ENCODE peak calls at places on chromosomes 5 and 9, in eight cellular contexts. One of them, this sample, is unnamed.

GRCh38 chr5:1633605-1634336 is 110.0 kb upstream of the LPCAT1 start:
- DNase-seq in RWPE1: peak; percentile 59
- DNase-seq in cardiac muscle cell: peak; percentile 77
- DNase-seq in psoas muscle: peak; percentile 87
- DNase-seq in brain microvascular endothelial cell: peak; percentile 8
- DNase-seq in aorta: peak; percentile 93
- DNase-seq in CD4-positive, CD25-positive, alpha-beta regulatory T cell: peak; percentile 49
- DNase-seq in ovary: peak; percentile 89
- DNase-seq in this sample: peak; percentile 87

GRCh38 chr9:20980713-20981481 is 50.5 kb downstream of the HACD4 start:
- DNase-seq in RWPE1: no peak
- DNase-seq in cardiac muscle cell: peak; percentile 43
- DNase-seq in psoas muscle: no peak
- DNase-seq in brain microvascular endothelial cell: peak; percentile 54
- DNase-seq in aorta: no peak
- DNase-seq in CD4-positive, CD25-positive, alpha-beta regulatory T cell: no peak
- DNase-seq in ovary: no peak
- DNase-seq in this sample: no peak

GRCh38 chr9:84368593-84368992 is 28.0 kb upstream of the SLC28A3 start:
- DNase-seq in RWPE1: no peak
- DNase-seq in cardiac muscle cell: peak; percentile 18
- DNase-seq in psoas muscle: no peak
- DNase-seq in brain microvascular endothelial cell: no peak
- DNase-seq in aorta: no peak
- DNase-seq in CD4-positive, CD25-positive, alpha-beta regulatory T cell: no peak
- DNase-seq in ovary: no peak
- DNase-seq in this sample: no peak

GRCh38 chr9:126773004-126773607 is 31.7 kb upstream of the ZBTB43 start:
- DNase-seq in RWPE1: no peak
- DNase-seq in cardiac muscle cell: peak; percentile 30
- DNase-seq in psoas muscle: no peak
- DNase-seq in brain microvascular endothelial cell: no peak
- DNase-seq in aorta: no peak
- DNase-seq in CD4-positive, CD25-positive, alpha-beta regulatory T cell: no peak
- DNase-seq in ovary: no peak
- DNase-seq in this sample: peak; percentile 40

GRCh38 chr5:80204808-80205614 is 50.8 kb downstream of the SERINC5 start:
- DNase-seq in RWPE1: no peak
- DNase-seq in cardiac muscle cell: peak; percentile 85
- DNase-seq in psoas muscle: no peak
- DNase-seq in brain microvascular endothelial cell: peak; percentile 87
- DNase-seq in aorta: no peak
- DNase-seq in CD4-positive, CD25-positive, alpha-beta regulatory T cell: no peak
- DNase-seq in ovary: peak; percentile 54
- DNase-seq in this sample: no peak

GRCh38 chr5:176173647-176174046 is 64.6 kb upstream of the SIMC1 start:
- DNase-seq in RWPE1: no peak
- DNase-seq in cardiac muscle cell: no peak
- DNase-seq in psoas muscle: no peak
- DNase-seq in brain microvascular endothelial cell: no peak
- DNase-seq in aorta: no peak
- DNase-seq in CD4-positive, CD25-positive, alpha-beta regulatory T cell: no peak
- DNase-seq in ovary: no peak
- DNase-seq in this sample: no peak

GRCh38 chr5:179209359-179210150 is 135.7 kb downstream of the ADAMTS2 start:
- DNase-seq in RWPE1: peak; percentile 17
- DNase-seq in cardiac muscle cell: peak; percentile 60
- DNase-seq in psoas muscle: no peak
- DNase-seq in brain microvascular endothelial cell: peak; percentile 68
- DNase-seq in aorta: no peak
- DNase-seq in CD4-positive, CD25-positive, alpha-beta regulatory T cell: no peak
- DNase-seq in ovary: no peak
- DNase-seq in this sample: no peak

GRCh38 chr9:135463140-135463539 is 16.4 kb upstream of the PPP1R26 start:
- DNase-seq in RWPE1: peak; percentile 86
- DNase-seq in cardiac muscle cell: no peak
- DNase-seq in psoas muscle: no peak
- DNase-seq in brain microvascular endothelial cell: peak; percentile 28
- DNase-seq in aorta: no peak
- DNase-seq in CD4-positive, CD25-positive, alpha-beta regulatory T cell: no peak
- DNase-seq in ovary: no peak
- DNase-seq in this sample: no peak

GRCh38 chr5:149381986-149382338 is 2.9 kb upstream of the IL17B start:
- DNase-seq in RWPE1: peak; percentile 89
- DNase-seq in cardiac muscle cell: peak; percentile 81
- DNase-seq in psoas muscle: peak; percentile 77
- DNase-seq in brain microvascular endothelial cell: peak; percentile 66
- DNase-seq in aorta: peak; percentile 90
- DNase-seq in CD4-positive, CD25-positive, alpha-beta regulatory T cell: peak; percentile 57
- DNase-seq in ovary: peak; percentile 91
- DNase-seq in this sample: peak; percentile 63

GRCh38 chr5:149380466-149381121 is 1.5 kb upstream of the IL17B start:
- DNase-seq in RWPE1: no peak
- DNase-seq in cardiac muscle cell: no peak
- DNase-seq in psoas muscle: no peak
- DNase-seq in brain microvascular endothelial cell: no peak
- DNase-seq in aorta: peak; percentile 88
- DNase-seq in CD4-positive, CD25-positive, alpha-beta regulatory T cell: no peak
- DNase-seq in ovary: peak; percentile 68
- DNase-seq in this sample: no peak

GRCh38 chr5:149382517-149383220 is 3.6 kb upstream of the IL17B start:
- DNase-seq in RWPE1: no peak
- DNase-seq in cardiac muscle cell: no peak
- DNase-seq in psoas muscle: no peak
- DNase-seq in brain microvascular endothelial cell: no peak
- DNase-seq in aorta: no peak
- DNase-seq in CD4-positive, CD25-positive, alpha-beta regulatory T cell: no peak
- DNase-seq in ovary: peak; percentile 61
- DNase-seq in this sample: no peak

GRCh38 chr5:149379807-149380374 is 799 bp upstream of the IL17B start:
- DNase-seq in RWPE1: no peak
- DNase-seq in cardiac muscle cell: no peak
- DNase-seq in psoas muscle: no peak
- DNase-seq in brain microvascular endothelial cell: no peak
- DNase-seq in aorta: no peak
- DNase-seq in CD4-positive, CD25-positive, alpha-beta regulatory T cell: no peak
- DNase-seq in ovary: no peak
- DNase-seq in this sample: no peak

DNA sequence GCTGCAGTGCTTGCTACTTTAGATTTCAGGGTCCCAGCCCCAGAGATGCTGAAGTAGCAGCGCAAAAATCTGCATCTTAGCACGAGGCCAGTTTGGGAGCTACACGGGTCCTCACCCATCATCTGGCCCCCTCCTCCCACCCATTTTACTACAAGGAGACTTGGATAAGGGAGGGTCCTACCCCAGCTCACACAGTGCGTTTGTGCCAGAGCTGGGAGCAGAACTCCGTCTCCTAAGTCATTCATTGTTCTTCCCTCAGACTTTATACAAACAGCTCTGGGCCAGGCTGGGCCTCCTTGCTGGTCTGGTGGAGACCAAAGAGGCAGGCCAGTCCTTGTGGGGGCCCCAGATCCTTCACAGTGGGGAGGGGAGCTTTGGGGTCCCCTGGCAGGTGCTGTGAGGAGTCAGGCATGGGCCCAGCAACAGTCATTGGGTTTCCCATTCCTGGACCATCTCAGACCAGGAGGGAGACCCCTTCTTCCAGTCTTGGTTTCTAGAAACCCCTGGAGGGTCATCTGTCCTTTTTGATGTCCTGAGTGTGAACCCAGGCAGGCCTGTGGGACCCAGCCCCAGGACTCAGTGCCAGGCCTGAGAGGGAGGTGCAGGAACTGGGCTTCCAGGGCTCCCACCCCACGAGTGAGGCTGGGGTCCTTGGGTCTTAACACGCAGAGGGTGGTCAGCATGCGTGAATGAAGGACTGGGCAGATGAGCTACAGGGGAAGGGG is 2.3 kb upstream of the IL17B start:
- DNase-seq in RWPE1: no peak
- DNase-seq in cardiac muscle cell: no peak
- DNase-seq in psoas muscle: no peak
- DNase-seq in brain microvascular endothelial cell: no peak
- DNase-seq in aorta: no peak
- DNase-seq in CD4-positive, CD25-positive, alpha-beta regulatory T cell: no peak
- DNase-seq in ovary: no peak
- DNase-seq in this sample: no peak
- H3K27ac ChIP-seq in RWPE1: peak overlapping the region; percentile 42
- H3K27ac ChIP-seq in cardiac muscle cell: peak overlapping the region; percentile 99
- H3K27ac ChIP-seq in psoas muscle: peak overlapping the region; percentile 38
- H3K27ac ChIP-seq in brain microvascular endothelial cell: no peak overlapping the region
- H3K27ac ChIP-seq in aorta: peak overlapping the region; percentile 100
- H3K27ac ChIP-seq in CD4-positive, CD25-positive, alpha-beta regulatory T cell: no peak overlapping the region
- H3K27ac ChIP-seq in ovary: peak overlapping the region; percentile 13
- H3K27ac ChIP-seq in this sample: no peak overlapping the region

GRCh38 chr5:111364992-111365391 is 140.8 kb downstream of the CAMK4 start:
- DNase-seq in RWPE1: no peak
- DNase-seq in cardiac muscle cell: peak; percentile 44
- DNase-seq in psoas muscle: no peak
- DNase-seq in brain microvascular endothelial cell: peak; percentile 32
- DNase-seq in aorta: no peak
- DNase-seq in CD4-positive, CD25-positive, alpha-beta regulatory T cell: no peak
- DNase-seq in ovary: no peak
- DNase-seq in this sample: no peak

GRCh38 chr5:111372799-111373198 is 139.5 kb downstream of the STARD4 start:
- DNase-seq in RWPE1: no peak
- DNase-seq in cardiac muscle cell: no peak
- DNase-seq in psoas muscle: no peak
- DNase-seq in brain microvascular endothelial cell: no peak
- DNase-seq in aorta: no peak
- DNase-seq in CD4-positive, CD25-positive, alpha-beta regulatory T cell: no peak
- DNase-seq in ovary: no peak
- DNase-seq in this sample: no peak

GRCh38 chr5:111366388-111366787 is 142.2 kb downstream of the CAMK4 start:
- DNase-seq in RWPE1: no peak
- DNase-seq in cardiac muscle cell: no peak
- DNase-seq in psoas muscle: no peak
- DNase-seq in brain microvascular endothelial cell: no peak
- DNase-seq in aorta: no peak
- DNase-seq in CD4-positive, CD25-positive, alpha-beta regulatory T cell: no peak
- DNase-seq in ovary: no peak
- DNase-seq in this sample: no peak

GRCh38 chr5:111367081-111367480 is 142.9 kb downstream of the CAMK4 start:
- DNase-seq in RWPE1: peak; percentile 91
- DNase-seq in cardiac muscle cell: no peak
- DNase-seq in psoas muscle: no peak
- DNase-seq in brain microvascular endothelial cell: no peak
- DNase-seq in aorta: no peak
- DNase-seq in CD4-positive, CD25-positive, alpha-beta regulatory T cell: no peak
- DNase-seq in ovary: no peak
- DNase-seq in this sample: no peak
- H3K27ac ChIP-seq in RWPE1: no peak overlapping the region
- H3K27ac ChIP-seq in cardiac muscle cell: no peak overlapping the region
- H3K27ac ChIP-seq in psoas muscle: no peak overlapping the region
- H3K27ac ChIP-seq in brain microvascular endothelial cell: no peak overlapping the region
- H3K27ac ChIP-seq in aorta: no peak overlapping the region
- H3K27ac ChIP-seq in CD4-positive, CD25-positive, alpha-beta regulatory T cell: no peak overlapping the region
- H3K27ac ChIP-seq in ovary: no peak overlapping the region
- H3K27ac ChIP-seq in this sample: no peak overlapping the region

DNA sequence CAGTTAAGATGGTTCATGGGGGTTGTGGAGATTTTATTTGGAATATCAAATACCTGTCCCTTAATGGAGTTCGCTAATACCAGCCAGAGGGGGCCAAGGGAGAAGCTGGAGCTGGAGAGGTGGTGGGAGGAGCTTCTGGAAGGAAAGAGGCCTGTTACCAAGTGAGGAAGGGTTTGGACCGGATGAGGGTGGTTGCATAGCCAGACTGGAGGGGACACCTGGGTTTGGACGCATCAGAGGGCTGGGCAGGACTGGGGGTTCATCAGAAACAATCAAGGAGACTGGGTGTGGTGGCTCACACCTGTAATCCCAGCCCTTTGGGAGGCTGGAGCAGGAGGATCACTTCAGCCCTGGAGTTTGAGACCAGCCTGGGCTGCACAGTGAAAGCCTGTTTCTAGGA is 111.8 kb upstream of the IER5L start:
- DNase-seq in RWPE1: no peak
- DNase-seq in cardiac muscle cell: no peak
- DNase-seq in psoas muscle: no peak
- DNase-seq in brain microvascular endothelial cell: no peak
- DNase-seq in aorta: no peak
- DNase-seq in CD4-positive, CD25-positive, alpha-beta regulatory T cell: no peak
- DNase-seq in ovary: peak; percentile 13
- DNase-seq in this sample: no peak
- H3K27ac ChIP-seq in RWPE1: no peak overlapping the region
- H3K27ac ChIP-seq in cardiac muscle cell: no peak overlapping the region
- H3K27ac ChIP-seq in psoas muscle: no peak overlapping the region
- H3K27ac ChIP-seq in brain microvascular endothelial cell: no peak overlapping the region
- H3K27ac ChIP-seq in aorta: no peak overlapping the region
- H3K27ac ChIP-seq in CD4-positive, CD25-positive, alpha-beta regulatory T cell: no peak overlapping the region
- H3K27ac ChIP-seq in ovary: no peak overlapping the region
- H3K27ac ChIP-seq in this sample: no peak overlapping the region

GRCh38 chr5:180825768-180826525 is 23.3 kb upstream of the MGAT1 start:
- DNase-seq in RWPE1: peak; percentile 86
- DNase-seq in cardiac muscle cell: peak; percentile 71
- DNase-seq in psoas muscle: peak; percentile 58
- DNase-seq in brain microvascular endothelial cell: peak; percentile 87
- DNase-seq in aorta: peak; percentile 76
- DNase-seq in CD4-positive, CD25-positive, alpha-beta regulatory T cell: no peak
- DNase-seq in ovary: no peak
- DNase-seq in this sample: no peak

GRCh38 chr5:180823346-180823745 is 20.7 kb upstream of the MGAT1 start:
- DNase-seq in RWPE1: no peak
- DNase-seq in cardiac muscle cell: no peak
- DNase-seq in psoas muscle: no peak
- DNase-seq in brain microvascular endothelial cell: no peak
- DNase-seq in aorta: no peak
- DNase-seq in CD4-positive, CD25-positive, alpha-beta regulatory T cell: no peak
- DNase-seq in ovary: no peak
- DNase-seq in this sample: no peak

GRCh38 chr5:180821538-180821937 is 18.9 kb upstream of the MGAT1 start:
- DNase-seq in RWPE1: no peak
- DNase-seq in cardiac muscle cell: no peak
- DNase-seq in psoas muscle: no peak
- DNase-seq in brain microvascular endothelial cell: no peak
- DNase-seq in aorta: no peak
- DNase-seq in CD4-positive, CD25-positive, alpha-beta regulatory T cell: no peak
- DNase-seq in ovary: no peak
- DNase-seq in this sample: no peak

GRCh38 chr5:180823938-180824629 is 21.5 kb upstream of the MGAT1 start:
- DNase-seq in RWPE1: no peak
- DNase-seq in cardiac muscle cell: no peak
- DNase-seq in psoas muscle: no peak
- DNase-seq in brain microvascular endothelial cell: no peak
- DNase-seq in aorta: no peak
- DNase-seq in CD4-positive, CD25-positive, alpha-beta regulatory T cell: no peak
- DNase-seq in ovary: no peak
- DNase-seq in this sample: no peak

DNA sequence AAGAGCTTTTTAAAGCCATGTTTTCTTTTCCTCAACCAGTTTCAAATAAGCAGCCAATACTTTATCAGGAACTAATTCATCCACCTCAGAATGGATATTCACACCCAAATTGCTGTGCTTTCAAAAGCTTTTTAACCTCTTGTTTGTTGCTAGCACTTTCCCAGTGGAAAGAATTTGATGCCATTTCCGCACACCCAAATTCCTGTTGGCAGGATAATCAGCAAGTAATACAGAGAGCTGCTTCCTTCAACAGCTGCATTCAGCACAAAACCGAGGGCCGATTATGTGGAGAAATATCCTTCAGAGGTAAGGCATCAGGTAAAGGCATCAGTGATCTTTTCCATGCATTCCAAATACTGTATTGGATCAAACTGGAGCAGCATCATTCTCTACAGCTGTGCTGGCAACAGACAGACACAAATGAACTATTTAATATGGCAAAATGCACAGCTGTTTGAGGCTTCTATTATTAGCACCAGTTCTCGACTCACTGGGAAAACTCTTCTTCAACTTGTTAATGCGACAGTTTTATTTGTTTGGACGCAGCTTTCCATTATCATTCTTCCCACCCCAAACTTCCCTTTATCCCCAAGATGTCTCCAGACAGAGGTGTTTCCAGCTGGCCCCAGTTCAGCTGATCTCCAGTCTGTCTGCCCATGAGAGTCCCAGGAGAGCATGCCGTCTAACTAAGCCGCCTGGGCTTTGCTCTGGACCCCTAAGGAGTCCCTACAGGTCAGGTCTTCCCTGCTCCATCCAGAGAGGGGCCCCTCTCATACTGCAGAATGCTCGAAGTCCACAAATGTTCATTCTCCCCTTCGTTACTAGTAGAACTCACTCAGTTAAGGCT is 22.2 kb upstream of the MGAT1 start:
- DNase-seq in RWPE1: no peak
- DNase-seq in cardiac muscle cell: peak; percentile 22
- DNase-seq in psoas muscle: no peak
- DNase-seq in brain microvascular endothelial cell: no peak
- DNase-seq in aorta: no peak
- DNase-seq in CD4-positive, CD25-positive, alpha-beta regulatory T cell: no peak
- DNase-seq in ovary: no peak
- DNase-seq in this sample: no peak
- H3K27ac ChIP-seq in RWPE1: peak overlapping the region; percentile 77
- H3K27ac ChIP-seq in cardiac muscle cell: no peak overlapping the region
- H3K27ac ChIP-seq in psoas muscle: peak overlapping the region; percentile 24
- H3K27ac ChIP-seq in brain microvascular endothelial cell: no peak overlapping the region
- H3K27ac ChIP-seq in aorta: no peak overlapping the region
- H3K27ac ChIP-seq in CD4-positive, CD25-positive, alpha-beta regulatory T cell: no peak overlapping the region
- H3K27ac ChIP-seq in ovary: peak overlapping the region; percentile 11
- H3K27ac ChIP-seq in this sample: no peak overlapping the region

This sample was measured in DND-41.